ENCODE peak calls at places on chromosomes 12 and 14, in four cellular contexts. One of them, this sample, is unnamed.

GRCh38 chr12:122097641-122098364 is 19.2 kb downstream of the MLXIP start:
- DNase-seq in mesenchymal stem cell: peak
- DNase-seq in IMR-90: peak
- DNase-seq in trophoblast cell: peak
- DNase-seq in this sample: peak

GRCh38 chr12:76282744-76283143 is 65.5 kb downstream of the BBS10 start:
- DNase-seq in trophoblast cell: no peak
- DNase-seq in mesenchymal stem cell: no peak
- DNase-seq in IMR-90: no peak
- DNase-seq in this sample: no peak

GRCh38 chr12:113259499-113259953 is 38.3 kb downstream of the TPCN1 start:
- DNase-seq in trophoblast cell: no peak
- DNase-seq in IMR-90: no peak
- DNase-seq in mesenchymal stem cell: peak
- DNase-seq in this sample: peak

GRCh38 chr12:89750821-89751227 is 42.2 kb upstream of the ATP2B1 start:
- DNase-seq in trophoblast cell: no peak
- DNase-seq in IMR-90: no peak
- DNase-seq in mesenchymal stem cell: no peak
- DNase-seq in this sample: no peak

GRCh38 chr12:77485961-77486579 is 344.6 kb upstream of the NAV3 start:
- DNase-seq in IMR-90: no peak
- DNase-seq in mesenchymal stem cell: no peak
- DNase-seq in trophoblast cell: no peak
- DNase-seq in this sample: peak

GRCh38 chr14:93959239-93960107 is 16.9 kb downstream of the ASB2 start:
- DNase-seq in IMR-90: peak
- DNase-seq in trophoblast cell: peak
- DNase-seq in mesenchymal stem cell: peak
- DNase-seq in this sample: peak

GRCh38 chr14:61394542-61394941 is 73.2 kb downstream of the PRKCH start:
- DNase-seq in mesenchymal stem cell: no peak
- DNase-seq in trophoblast cell: no peak
- DNase-seq in IMR-90: no peak
- DNase-seq in this sample: no peak

GRCh38 chr12:124884587-124885438 is 21.1 kb upstream of the SCARB1 start:
- DNase-seq in mesenchymal stem cell: no peak
- DNase-seq in trophoblast cell: peak
- DNase-seq in IMR-90: no peak
- DNase-seq in this sample: peak

GRCh38 chr14:33532581-33532980 is 418.3 kb downstream of the EGLN3 start:
- DNase-seq in mesenchymal stem cell: no peak
- DNase-seq in trophoblast cell: no peak
- DNase-seq in IMR-90: no peak
- DNase-seq in this sample: no peak

GRCh38 chr14:20662968-20663731 is 21.2 kb upstream of the RNASE4 start:
- DNase-seq in trophoblast cell: no peak
- DNase-seq in mesenchymal stem cell: peak
- DNase-seq in IMR-90: peak
- DNase-seq in this sample: peak

GRCh38 chr12:28024231-28024995 is 51.9 kb upstream of the PTHLH start:
- DNase-seq in IMR-90: peak
- DNase-seq in mesenchymal stem cell: peak
- DNase-seq in trophoblast cell: peak
- DNase-seq in this sample: no peak

GRCh38 chr14:69260246-69260978 is 454 bp downstream of the GALNT16 start:
- DNase-seq in mesenchymal stem cell: peak
- DNase-seq in trophoblast cell: no peak
- DNase-seq in IMR-90: peak
- DNase-seq in this sample: peak

GRCh38 chr12:107079172-107080011 is 14.0 kb downstream of the CRY1 start:
- DNase-seq in trophoblast cell: peak
- DNase-seq in mesenchymal stem cell: peak
- DNase-seq in IMR-90: peak
- DNase-seq in this sample: peak

GRCh38 chr12:3092770-3093169 is 15.6 kb downstream of the TSPAN9 start:
- DNase-seq in mesenchymal stem cell: no peak
- DNase-seq in trophoblast cell: no peak
- DNase-seq in IMR-90: no peak
- DNase-seq in this sample: no peak

GRCh38 chr12:119783787-119784186 is 93.3 kb downstream of the CIT start:
- DNase-seq in trophoblast cell: no peak
- DNase-seq in IMR-90: no peak
- DNase-seq in mesenchymal stem cell: no peak
- DNase-seq in this sample: peak

GRCh38 chr12:50505945-50506344 is 1.2 kb downstream of the DIP2B start:
- DNase-seq in trophoblast cell: no peak
- DNase-seq in mesenchymal stem cell: peak
- DNase-seq in IMR-90: no peak
- DNase-seq in this sample: no peak

GRCh38 chr12:85872497-85873091 is 1.5 kb upstream of the NTS start:
- DNase-seq in IMR-90: peak
- DNase-seq in trophoblast cell: no peak
- DNase-seq in mesenchymal stem cell: peak
- DNase-seq in this sample: peak

DNA sequence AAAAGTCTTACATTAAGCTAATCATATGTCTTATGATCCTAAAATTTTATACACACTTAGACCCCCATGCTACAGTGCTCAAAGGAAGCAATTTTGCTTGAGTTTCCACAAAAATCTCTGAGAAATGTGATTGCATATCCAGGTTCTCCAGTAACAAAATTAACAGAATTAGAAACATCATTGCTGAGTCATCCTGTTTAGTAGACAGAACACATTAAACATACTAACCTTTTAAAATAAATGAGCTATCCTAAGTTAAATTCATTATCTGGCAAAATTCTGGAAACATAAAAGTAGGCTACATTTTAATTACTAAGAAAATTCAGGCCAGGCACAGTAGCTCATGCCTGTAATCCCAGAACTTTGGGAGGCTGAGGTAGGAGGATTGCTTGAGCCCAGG is 94.7 kb downstream of the DENND5B start:
- DNase-seq in IMR-90: peak
- DNase-seq in trophoblast cell: no peak
- DNase-seq in mesenchymal stem cell: no peak
- DNase-seq in this sample: no peak
- H2BK120ac ChIP-seq in IMR-90: no peak
- H2BK120ac ChIP-seq in trophoblast cell: no peak
- H2BK120ac ChIP-seq in mesenchymal stem cell: no peak
- H2BK120ac ChIP-seq in this sample: no peak

DNA sequence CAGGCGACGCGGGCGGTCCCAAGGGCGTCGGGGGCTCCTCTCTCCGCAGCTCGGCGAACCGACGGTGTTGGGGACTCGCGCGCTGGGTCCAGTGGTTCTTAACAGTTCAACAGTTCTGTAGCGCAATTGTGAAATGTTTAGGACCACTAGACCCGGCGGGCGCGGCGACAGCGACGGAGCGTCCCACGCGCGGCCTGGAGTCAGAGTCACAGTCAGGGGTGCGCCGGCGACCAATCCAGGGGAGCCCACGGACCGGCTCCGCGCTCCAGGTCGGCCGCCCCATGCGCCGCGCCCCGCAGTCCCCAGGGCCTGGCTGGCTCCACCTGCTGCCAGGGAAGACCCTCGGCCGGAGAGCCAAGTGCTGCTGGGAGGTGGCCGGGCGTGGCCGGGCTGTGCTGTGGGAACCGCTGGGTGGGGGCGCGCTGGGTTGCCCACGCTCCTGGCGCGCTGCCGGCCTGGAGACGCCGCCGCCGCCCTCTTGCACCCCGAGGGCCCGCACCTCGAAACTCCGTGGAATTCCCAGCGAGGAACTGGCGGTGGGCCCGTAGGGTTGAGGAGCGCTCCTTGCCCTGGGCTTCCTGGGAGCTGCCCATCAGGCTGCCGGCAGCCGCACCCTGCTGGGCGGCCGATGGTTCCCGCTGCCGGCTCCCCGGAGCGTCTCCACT is 20.9 kb upstream of the KIF26A start:
- DNase-seq in mesenchymal stem cell: no peak
- DNase-seq in IMR-90: no peak
- DNase-seq in trophoblast cell: no peak
- DNase-seq in this sample: no peak
- H2BK120ac ChIP-seq in mesenchymal stem cell: no peak
- H2BK120ac ChIP-seq in IMR-90: no peak
- H2BK120ac ChIP-seq in trophoblast cell: peak
- H2BK120ac ChIP-seq in this sample: no peak

GRCh38 chr14:99233222-99234035 is 38.6 kb downstream of the BCL11B start:
- DNase-seq in IMR-90: no peak
- DNase-seq in mesenchymal stem cell: no peak
- DNase-seq in trophoblast cell: no peak
- DNase-seq in this sample: no peak

GRCh38 chr14:99235578-99235977 is 36.4 kb downstream of the BCL11B start:
- DNase-seq in trophoblast cell: no peak
- DNase-seq in mesenchymal stem cell: no peak
- DNase-seq in IMR-90: no peak
- DNase-seq in this sample: no peak

GRCh38 chr14:99236386-99237133 is 35.4 kb downstream of the BCL11B start:
- DNase-seq in trophoblast cell: no peak
- DNase-seq in IMR-90: no peak
- DNase-seq in mesenchymal stem cell: no peak
- DNase-seq in this sample: no peak

GRCh38 chr14:99234366-99234765 is 37.6 kb downstream of the BCL11B start:
- DNase-seq in IMR-90: no peak
- DNase-seq in trophoblast cell: peak
- DNase-seq in mesenchymal stem cell: no peak
- DNase-seq in this sample: peak

DNA sequence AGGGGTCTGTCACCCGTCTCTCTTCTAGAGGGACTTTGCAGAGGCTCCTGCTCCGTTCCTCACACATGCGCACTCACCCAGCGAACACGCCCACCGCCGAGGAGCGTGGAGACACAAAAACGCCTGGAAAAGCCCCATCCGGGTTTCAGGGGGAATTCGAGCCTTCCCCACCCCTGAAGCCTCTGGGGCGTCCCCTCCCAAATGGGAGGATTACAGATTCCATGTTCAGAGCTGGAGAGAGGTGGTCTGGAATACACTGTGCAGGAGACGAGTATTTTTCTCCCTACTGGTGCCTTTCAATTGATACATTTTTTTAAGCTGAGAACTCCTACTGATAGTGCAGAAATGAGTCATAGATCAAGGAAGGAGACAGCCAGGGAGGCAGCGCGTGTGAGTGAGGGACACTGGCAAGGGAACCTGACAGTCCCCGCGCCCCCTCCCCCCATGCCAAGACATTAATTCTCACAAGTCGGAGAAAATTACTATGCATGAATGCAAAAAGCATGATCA is 37.0 kb downstream of the BCL11B start:
- DNase-seq in IMR-90: no peak
- DNase-seq in trophoblast cell: peak
- DNase-seq in mesenchymal stem cell: no peak
- DNase-seq in this sample: peak
- H2BK120ac ChIP-seq in IMR-90: no peak
- H2BK120ac ChIP-seq in trophoblast cell: peak
- H2BK120ac ChIP-seq in mesenchymal stem cell: no peak
- H2BK120ac ChIP-seq in this sample: no peak

DNA sequence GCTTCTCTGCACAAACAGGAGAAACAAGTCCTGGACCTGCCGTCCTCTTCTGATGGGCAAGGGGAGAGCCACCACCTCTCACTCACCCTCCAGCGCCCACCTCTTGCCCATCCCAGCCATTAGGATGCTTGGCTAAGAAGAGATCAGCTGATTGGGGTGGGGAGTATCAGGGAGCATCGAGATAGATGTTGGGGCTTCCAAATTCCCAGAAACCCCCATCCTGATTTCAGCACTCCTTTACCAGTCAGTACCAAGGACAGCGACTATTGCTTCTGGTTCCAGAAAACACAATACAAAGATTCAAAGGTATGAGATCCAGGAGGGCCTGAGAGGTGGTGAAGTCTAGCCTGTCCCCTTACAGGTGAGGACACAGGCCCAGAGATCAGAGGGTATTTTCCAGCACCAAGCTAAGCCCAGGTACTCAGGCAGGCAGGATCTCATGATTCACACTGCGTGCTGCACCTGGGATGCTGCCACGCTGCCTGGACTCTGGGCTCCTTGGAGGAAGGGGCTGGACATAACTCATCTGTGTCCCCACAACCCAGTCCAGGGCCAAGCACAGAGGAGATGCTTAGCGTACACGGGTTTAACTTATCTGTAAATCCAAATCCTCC is 76.6 kb downstream of the TUNAR start:
- DNase-seq in IMR-90: no peak
- DNase-seq in trophoblast cell: no peak
- DNase-seq in mesenchymal stem cell: no peak
- DNase-seq in this sample: peak
- H2BK120ac ChIP-seq in IMR-90: no peak
- H2BK120ac ChIP-seq in trophoblast cell: no peak
- H2BK120ac ChIP-seq in mesenchymal stem cell: no peak
- H2BK120ac ChIP-seq in this sample: no peak

This sample was measured in mesendoderm.